ENCODE peak calls at places on chromosomes 12 and 14, in four cellular contexts. Q is H1, B is mesenchymal stem cell, Z is IMR-90. O is an unnamed sample.

GRCh38 chr14:50000215-50001145 is 107.6 kb downstream of the ARF6 start:
- DNase-seq in Z (peak), B (peak), Q (no peak), O (no peak)

GRCh38 chr12:40622246-40622838 is 69.9 kb upstream of the CNTN1 start:
- DNase-seq in B (peak), Q (peak), Z (peak), O (peak)

GRCh38 chr12:23906329-23906728 is 43.1 kb downstream of the SOX5 start:
- DNase-seq in Z (peak), Q (no peak), B (peak), O (peak)

GRCh38 chr14:87175175-87175574 is 817.8 kb downstream of the GALC start:
- DNase-seq in Z (no peak), B (no peak), Q (no peak), O (no peak)

GRCh38 chr12:57899010-57899662 is 42.2 kb upstream of the ATP23 start:
- DNase-seq in Q (no peak), Z (peak), B (peak), O (no peak)

GRCh38 chr12:12983420-12984035 is 16.5 kb downstream of the HEBP1 start:
- DNase-seq in Z (peak), Q (no peak), B (peak), O (no peak)

GRCh38 chr12:120262852-120263724 is 2.4 kb downstream of the PXN start:
- DNase-seq in Z (no peak), B (no peak), Q (no peak), O (no peak)

GRCh38 chr12:124445121-124445718 is 122.2 kb downstream of the NCOR2 start:
- DNase-seq in Q (no peak), B (no peak), Z (no peak), O (no peak)

GRCh38 chr14:106200539-106201310 is 674.3 kb downstream of the TMEM121 start:
- DNase-seq in Z (no peak), B (no peak), Q (no peak), O (no peak)

GRCh38 chr12:71972441-71973074 is 33.9 kb downstream of the TPH2 start:
- DNase-seq in Z (no peak), Q (no peak), B (no peak), O (no peak)

GRCh38 chr12:104166465-104166864 is 28.5 kb upstream of the NFYB start:
- DNase-seq in B (peak), Q (no peak), Z (peak), O (no peak)

GRCh38 chr12:62709321-62709720 is 225.6 kb downstream of the PPM1H start:
- DNase-seq in B (no peak), Q (no peak), Z (no peak), O (no peak)
- H3K4ac ChIP-seq in B (no peak), Q (no peak), Z (no peak), O (no peak)

GRCh38 chr12:84585996-84586395 is 326.6 kb downstream of the SLC6A15 start:
- DNase-seq in Z (peak), B (no peak), Q (no peak), O (no peak)
- H2AFZ ChIP-seq in Z (no peak), B (no peak), Q (no peak), O (no peak)

DNA sequence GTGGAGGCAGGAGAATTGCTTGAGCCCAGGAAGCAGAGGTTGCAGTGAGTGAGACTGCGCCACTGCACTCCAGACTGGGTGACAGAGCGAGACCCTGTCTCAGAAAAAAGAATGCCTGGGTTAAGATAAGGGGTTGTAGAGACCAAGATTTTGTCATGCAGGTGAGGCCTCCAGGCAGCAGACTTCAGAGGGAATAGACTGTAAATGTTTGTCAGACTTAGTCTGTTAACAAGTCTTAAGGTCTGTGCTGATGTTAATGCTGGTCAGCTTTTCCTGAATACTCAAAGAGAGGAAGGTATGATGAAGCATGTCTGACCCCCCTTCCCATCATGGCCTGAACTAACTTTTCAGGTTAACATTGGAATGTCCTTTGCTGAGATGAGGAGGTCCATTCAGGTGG is 83.0 kb upstream of the FUT8 start:
- DNase-seq in Q (no peak), Z (no peak), B (no peak), O (no peak)
- H4K8ac ChIP-seq in Q (no peak), Z (no peak), B (peak), O (no peak)

DNA sequence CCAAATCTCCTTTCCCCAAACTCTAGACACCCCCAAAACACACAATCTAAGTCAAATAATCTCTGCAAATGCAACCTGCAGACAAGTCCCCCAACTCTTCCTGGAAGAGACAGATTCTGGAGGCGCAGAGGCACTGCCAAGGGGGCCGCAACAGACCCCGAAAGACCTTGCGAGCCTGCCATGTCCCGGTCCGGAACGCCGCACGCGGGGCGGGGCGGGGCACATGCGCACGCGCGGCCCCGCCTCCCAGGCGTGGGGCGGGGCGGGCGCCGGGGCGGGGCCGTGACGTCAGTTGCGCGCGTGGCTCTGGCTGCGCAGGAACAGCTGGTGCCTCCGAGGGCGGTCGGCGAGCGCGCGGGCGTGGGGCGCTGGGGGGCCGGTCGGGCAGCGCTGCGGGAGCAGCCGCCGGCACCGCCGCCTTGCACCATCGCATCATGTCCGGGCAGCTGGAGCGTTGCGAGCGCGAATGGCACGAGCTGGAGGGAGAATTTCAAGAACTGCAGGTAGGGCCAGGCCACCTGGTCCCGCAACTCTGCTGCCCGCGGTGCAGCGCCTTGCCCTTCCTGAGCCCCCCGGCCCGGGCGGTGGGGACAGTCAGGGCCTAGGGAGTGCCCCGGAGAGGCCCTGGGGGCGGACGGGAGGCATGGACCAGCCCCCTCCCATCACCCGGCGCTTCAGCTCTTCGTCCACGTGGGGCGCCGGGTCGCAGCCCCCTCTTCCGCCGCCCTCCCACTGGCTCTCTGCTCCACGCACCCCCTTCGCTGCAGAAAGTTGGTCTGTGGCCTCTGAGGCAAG is at the start of gene TMEM120B:
- DNase-seq in Q (no peak), Z (peak), B (peak), O (peak)
- H3K4ac ChIP-seq in Q (no peak), Z (peak), B (peak), O (peak)

DNA sequence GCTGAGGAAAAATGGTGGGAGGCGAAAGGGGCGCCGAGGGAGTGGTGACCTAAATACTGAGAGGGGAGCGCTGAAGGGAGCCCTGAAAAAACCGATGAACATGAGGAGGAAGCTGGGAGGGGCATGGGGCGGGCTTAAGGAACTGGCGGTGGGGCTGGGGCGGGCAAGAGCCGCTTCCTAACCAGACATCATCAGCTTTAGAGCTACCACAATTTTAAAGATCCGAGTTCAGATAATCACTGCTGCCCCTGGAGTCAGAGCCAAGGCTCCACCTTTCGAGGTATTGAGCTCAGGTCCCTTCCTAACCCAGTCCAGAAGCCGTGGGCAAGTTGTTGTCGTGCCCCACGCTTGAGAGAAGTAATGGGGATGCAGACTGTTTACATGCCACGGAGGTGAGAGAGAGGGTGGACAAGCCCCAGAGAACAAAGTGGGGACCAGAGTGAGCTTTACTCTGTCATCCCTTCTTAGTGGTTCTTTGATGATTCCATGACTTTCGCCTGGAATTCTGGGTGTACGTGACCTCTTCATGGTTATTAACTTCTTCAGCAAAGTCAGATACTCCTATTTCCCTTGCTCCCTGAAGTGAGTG is 393 bp downstream of the ORMDL2 start:
- DNase-seq in Q (no peak), B (no peak), Z (no peak), O (no peak)
- H2AFZ ChIP-seq in Q (no peak), B (no peak), Z (peak), O (peak)

GRCh38 chr12:55965941-55966407 is at the start of gene PMEL:
- DNase-seq in Q (no peak), Z (no peak), B (peak), O (peak)
- H4K8ac ChIP-seq in Q (peak), Z (peak), B (peak), O (no peak)

DNA sequence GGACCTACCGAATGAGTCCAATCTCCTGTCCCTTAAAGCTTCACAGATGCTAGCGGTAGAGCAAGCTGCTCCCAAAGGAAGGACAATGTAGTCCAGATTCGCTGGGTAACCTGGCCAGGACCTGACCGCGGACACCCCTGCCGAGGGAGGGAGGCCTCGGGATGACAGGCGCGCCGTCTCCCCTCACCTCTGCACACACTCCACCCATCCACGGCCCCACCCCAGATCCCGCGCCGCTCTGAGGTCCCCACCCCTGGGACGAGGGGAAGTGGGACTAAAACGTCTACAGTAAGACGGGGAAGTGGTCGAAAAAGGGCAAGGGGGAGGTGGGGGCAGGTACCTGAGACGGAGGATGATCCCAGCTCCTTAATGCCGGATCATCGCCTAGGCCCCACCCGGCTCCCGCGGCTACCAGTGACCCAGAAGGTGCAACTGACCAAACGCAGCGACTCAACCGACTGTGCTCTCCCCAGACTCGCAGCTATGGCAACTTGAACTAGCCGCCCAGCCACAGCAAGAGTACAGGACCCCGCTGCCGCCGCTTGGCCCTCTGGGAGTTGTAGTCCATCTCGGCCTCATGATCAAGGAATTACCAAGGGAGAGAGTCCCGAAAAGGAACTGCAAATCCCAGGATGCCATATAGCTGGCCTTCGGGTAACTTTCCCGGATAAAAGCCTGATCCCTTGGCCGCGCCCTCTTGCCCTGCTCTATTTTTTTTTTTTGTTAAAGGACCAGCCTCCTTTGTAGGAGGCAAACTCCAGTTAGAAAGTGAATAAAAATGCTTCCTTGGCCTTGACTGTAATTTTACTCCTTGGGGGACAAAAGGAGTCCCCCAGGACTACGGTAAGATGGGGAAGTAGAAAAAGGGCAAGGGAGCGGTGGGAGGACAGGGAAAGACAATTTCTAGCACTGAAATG is at the start of gene CEP128:
- DNase-seq in B (peak), Z (peak), Q (peak), O (peak)
- H3K4ac ChIP-seq in B (no peak), Z (peak), Q (peak), O (no peak)

DNA sequence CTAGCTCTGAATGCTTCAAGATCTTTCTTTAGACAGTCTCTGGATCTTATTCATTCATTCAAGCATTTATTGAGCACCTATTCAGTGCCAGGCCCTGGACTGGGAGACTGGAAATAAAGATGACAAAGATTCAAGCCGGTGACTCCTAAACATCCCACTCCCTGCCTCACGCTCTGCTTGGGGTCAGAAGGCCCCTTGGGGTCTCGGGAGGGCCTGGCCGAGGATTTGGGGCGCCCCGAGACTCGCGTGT is 224 bp upstream of the DTX1 start:
- DNase-seq in B (no peak), Q (no peak), Z (no peak), O (no peak)
- H2AFZ ChIP-seq in B (no peak), Q (no peak), Z (no peak), O (peak)